ENCODE peak calls at places on chromosomes 5 and 9, in eight cellular contexts. P is NCI-H1436, X is T-helper 17 cell, O is NCI-H1092, M is NCI-H345, K is heart right ventricle, H is HT1080, S is fibroblast of lung. G is an unnamed sample.

GRCh38 chr9:88511906-88512305 is 23.1 kb upstream of the NXNL2 start:
- DNase-seq in O (no peak), X (no peak), M (no peak), K (no peak), S (no peak), P (no peak), H (no peak), G (no peak)

GRCh38 chr9:75889577-75889976 is 896 bp upstream of the PCSK5 start:
- DNase-seq in X (no peak), M (no peak), S (no peak), H (peak), O (no peak), K (no peak), P (no peak), G (no peak)

GRCh38 chr9:129382281-129383004 is 204.4 kb upstream of the IER5L start:
- DNase-seq in O (no peak), P (no peak), K (no peak), H (no peak), S (no peak), X (no peak), M (no peak), G (no peak)

GRCh38 chr5:125450803-125451202 is 704.4 kb upstream of the ZNF608 start:
- DNase-seq in M (no peak), H (no peak), X (no peak), S (peak), O (no peak), K (no peak), P (no peak), G (peak)

GRCh38 chr5:119036101-119036762 is 34.7 kb upstream of the DMXL1 start:
- DNase-seq in S (peak), M (no peak), H (peak), K (no peak), O (no peak), X (no peak), P (no peak), G (peak)

GRCh38 chr5:140108093-140109049 is 5.5 kb upstream of the PURA start:
- DNase-seq in M (no peak), P (no peak), K (peak), H (peak), X (no peak), S (no peak), O (no peak), G (no peak)

GRCh38 chr9:123382659-123383511 is 26.9 kb downstream of the CRB2 start:
- DNase-seq in H (no peak), K (peak), P (no peak), M (no peak), S (no peak), X (no peak), O (no peak), G (no peak)

GRCh38 chr9:91334053-91334452 is 27.7 kb downstream of the AUH start:
- DNase-seq in K (no peak), S (peak), P (no peak), M (no peak), H (peak), O (no peak), X (no peak), G (no peak)

GRCh38 chr9:137689745-137690529 is 71.1 kb downstream of the EHMT1 start:
- DNase-seq in H (no peak), M (no peak), K (no peak), S (no peak), O (no peak), P (no peak), X (no peak), G (peak)

GRCh38 chr9:135049460-135049859 is 38.0 kb upstream of the OLFM1 start:
- DNase-seq in X (no peak), S (no peak), O (no peak), M (no peak), K (no peak), P (no peak), H (no peak), G (no peak)

GRCh38 chr5:126471875-126472537 is 48.8 kb downstream of the GRAMD2B start:
- DNase-seq in S (peak), P (no peak), K (no peak), M (no peak), O (no peak), H (peak), X (no peak), G (peak)

GRCh38 chr9:112012026-112012902 is 115.7 kb downstream of the UGCG start:
- DNase-seq in K (peak), S (peak), O (no peak), X (no peak), H (peak), M (no peak), P (no peak), G (peak)

GRCh38 chr9:99154356-99154755 is 49.4 kb downstream of the TGFBR1 start:
- DNase-seq in K (no peak), P (no peak), H (no peak), M (no peak), O (no peak), X (no peak), S (peak), G (no peak)

GRCh38 chr9:98168952-98169488 is 23.4 kb downstream of the CORO2A start:
- DNase-seq in H (peak), M (no peak), S (peak), P (no peak), K (peak), O (no peak), X (no peak), G (peak)

GRCh38 chr5:132714456-132715307 is 22.7 kb downstream of the KIF3A start:
- DNase-seq in K (no peak), X (no peak), S (peak), O (no peak), M (no peak), P (no peak), H (peak), G (peak)

GRCh38 chr5:9494321-9494720 is 51.6 kb downstream of the SEMA5A start:
- DNase-seq in O (no peak), S (no peak), P (no peak), K (no peak), H (no peak), M (no peak), X (no peak), G (no peak)

GRCh38 chr9:106878943-106879916 is 16.3 kb downstream of the ZNF462 start:
- DNase-seq in X (no peak), O (peak), P (peak), H (peak), M (peak), S (peak), K (peak), G (peak)

GRCh38 chr9:33116855-33117254 is 40.4 kb upstream of the SMU1 start:
- DNase-seq in K (no peak), M (no peak), H (no peak), O (no peak), S (peak), X (no peak), P (no peak), G (no peak)

GRCh38 chr5:6567835-6568234 is 65.0 kb downstream of the NSUN2 start:
- DNase-seq in K (no peak), P (no peak), X (no peak), O (no peak), S (no peak), H (no peak), M (no peak), G (no peak)

GRCh38 chr9:134290603-134291451 is 35.4 kb upstream of the RXRA start:
- DNase-seq in H (no peak), M (no peak), P (no peak), X (no peak), S (no peak), K (peak), O (no peak), G (no peak)

GRCh38 chr5:119353686-119354366 is 2.0 kb upstream of the TNFAIP8 start:
- DNase-seq in H (no peak), S (no peak), P (no peak), X (no peak), M (no peak), K (no peak), O (no peak), G (no peak)

GRCh38 chr5:116574682-116575634 is at the start of gene SEMA6A:
- DNase-seq in K (peak), O (peak), P (peak), M (peak), H (peak), S (peak), X (no peak), G (peak)

GRCh38 chr5:115423051-115423450 is 121.5 kb downstream of the FEM1C start:
- DNase-seq in P (no peak), K (no peak), O (no peak), H (peak), S (no peak), M (no peak), X (no peak), G (peak)

GRCh38 chr5:52746539-52746938 is 41.2 kb upstream of the ITGA1 start:
- DNase-seq in M (no peak), S (no peak), H (no peak), K (no peak), O (no peak), X (no peak), P (no peak), G (peak)

GRCh38 chr5:38800044-38800443 is 45.8 kb upstream of the OSMR start:
- DNase-seq in X (no peak), O (no peak), S (no peak), H (no peak), K (no peak), M (no peak), P (no peak), G (no peak)

GRCh38 chr9:70006299-70006698 is 37.3 kb upstream of the MAMDC2 start:
- DNase-seq in M (no peak), O (no peak), H (no peak), P (no peak), K (no peak), X (no peak), S (peak), G (no peak)

GRCh38 chr9:126652140-126652558 is 38.4 kb downstream of the LMX1B start:
- DNase-seq in X (no peak), H (no peak), P (no peak), S (no peak), K (no peak), O (no peak), M (peak), G (no peak)

GRCh38 chr5:94433393-94434149 is 184.8 kb downstream of the KIAA0825 start:
- DNase-seq in O (no peak), K (no peak), M (peak), P (no peak), H (peak), X (no peak), S (peak), G (peak)

GRCh38 chr5:64418013-64418412 is 87.8 kb upstream of the RGS7BP start:
- DNase-seq in S (no peak), K (no peak), P (no peak), O (no peak), M (no peak), H (no peak), X (no peak), G (no peak)

GRCh38 chr9:80074439-80074838 is 502.7 kb downstream of the TLE4 start:
- DNase-seq in S (no peak), M (no peak), P (no peak), X (no peak), K (peak), O (no peak), H (no peak), G (no peak)

GRCh38 chr9:76595645-76596044 is 136.7 kb downstream of the GCNT1 start:
- DNase-seq in K (no peak), P (no peak), S (no peak), O (no peak), H (no peak), M (no peak), X (no peak), G (peak)

GRCh38 chr9:104971521-104971920 is 43.6 kb upstream of the ABCA1 start:
- DNase-seq in K (no peak), M (no peak), P (no peak), H (no peak), X (no peak), O (no peak), S (peak), G (no peak)

GRCh38 chr9:109806506-109807115 is 26.6 kb downstream of the PALM2AKAP2 start:
- DNase-seq in M (no peak), P (no peak), H (peak), K (no peak), X (no peak), O (no peak), S (peak), G (peak)

GRCh38 chr5:154044099-154044498 is 5.3 kb downstream of the MFAP3 start:
- DNase-seq in O (no peak), P (no peak), H (no peak), X (no peak), S (no peak), M (no peak), K (no peak), G (no peak)

GRCh38 chr5:54360925-54361662 is 50.7 kb upstream of the ARL15 start:
- DNase-seq in S (peak), X (no peak), H (no peak), P (no peak), K (no peak), O (no peak), M (no peak), G (peak)

GRCh38 chr9:111597852-111598729 is 1.4 kb downstream of the PTGR1 start:
- DNase-seq in S (peak), X (peak), H (peak), O (peak), P (peak), K (peak), M (peak), G (peak)

GRCh38 chr9:124222918-124223720 is 34.6 kb upstream of the NEK6 start:
- DNase-seq in H (no peak), K (peak), M (peak), S (no peak), P (no peak), O (peak), X (no peak), G (peak)

GRCh38 chr5:133957080-133957479 is 11.3 kb downstream of the C5orf15 start:
- DNase-seq in X (no peak), K (no peak), O (no peak), S (no peak), P (no peak), H (no peak), M (no peak), G (no peak)